ENCODE peak calls at places on chromosomes 7 and 10, in six cellular contexts. One of them, this sample, is unnamed.

GRCh38 chr10:70693619-70694286 is 21.4 kb downstream of the ADAMTS14 start:
- DNase-seq in kidney: no peak
- DNase-seq in sigmoid colon: peak; percentile 87
- DNase-seq in A549: no peak
- DNase-seq in Panc1: no peak
- DNase-seq in right atrium auricular region: peak; percentile 62
- DNase-seq in this sample: no peak

GRCh38 chr10:17006631-17007161 is 122.9 kb downstream of the CUBN start:
- DNase-seq in sigmoid colon: no peak
- DNase-seq in Panc1: no peak
- DNase-seq in right atrium auricular region: no peak
- DNase-seq in A549: no peak
- DNase-seq in kidney: no peak
- DNase-seq in this sample: no peak

GRCh38 chr10:87862644-87863101 is 660 bp downstream of the KLLN start:
- DNase-seq in Panc1: no peak
- DNase-seq in A549: no peak
- DNase-seq in sigmoid colon: no peak
- DNase-seq in kidney: no peak
- DNase-seq in right atrium auricular region: no peak
- DNase-seq in this sample: no peak

GRCh38 chr10:87596351-87596750 is 63.3 kb upstream of the PAPSS2 start:
- DNase-seq in A549: no peak
- DNase-seq in sigmoid colon: no peak
- DNase-seq in kidney: no peak
- DNase-seq in Panc1: no peak
- DNase-seq in right atrium auricular region: no peak
- DNase-seq in this sample: no peak

GRCh38 chr10:122007415-122007814 is 18.5 kb downstream of the TACC2 start:
- DNase-seq in sigmoid colon: no peak
- DNase-seq in Panc1: no peak
- DNase-seq in A549: no peak
- DNase-seq in right atrium auricular region: no peak
- DNase-seq in kidney: no peak
- DNase-seq in this sample: no peak

GRCh38 chr10:92692085-92692671 is 2.4 kb downstream of the HHEX start:
- DNase-seq in Panc1: no peak
- DNase-seq in kidney: no peak
- DNase-seq in right atrium auricular region: no peak
- DNase-seq in sigmoid colon: no peak
- DNase-seq in A549: no peak
- DNase-seq in this sample: peak; percentile 9

GRCh38 chr7:2266911-2267310 is 24.9 kb downstream of the NUDT1 start:
- DNase-seq in kidney: no peak
- DNase-seq in A549: peak; percentile 61
- DNase-seq in Panc1: no peak
- DNase-seq in right atrium auricular region: no peak
- DNase-seq in sigmoid colon: no peak
- DNase-seq in this sample: no peak

GRCh38 chr7:73703985-73704639 is 15.4 kb downstream of the STX1A start:
- DNase-seq in kidney: no peak
- DNase-seq in right atrium auricular region: no peak
- DNase-seq in A549: peak; percentile 74
- DNase-seq in sigmoid colon: peak; percentile 87
- DNase-seq in Panc1: no peak
- DNase-seq in this sample: peak; percentile 47

GRCh38 chr10:71255817-71256660 is 43.7 kb downstream of the UNC5B start:
- DNase-seq in right atrium auricular region: peak; percentile 79
- DNase-seq in A549: no peak
- DNase-seq in kidney: no peak
- DNase-seq in Panc1: no peak
- DNase-seq in sigmoid colon: peak; percentile 84
- DNase-seq in this sample: no peak

GRCh38 chr10:3076138-3076537 is 8.8 kb downstream of the PFKP start:
- DNase-seq in kidney: no peak
- DNase-seq in right atrium auricular region: no peak
- DNase-seq in sigmoid colon: peak; percentile 43
- DNase-seq in A549: no peak
- DNase-seq in Panc1: no peak
- DNase-seq in this sample: no peak

GRCh38 chr10:102313221-102313896 is 68.0 kb downstream of the GBF1 start:
- DNase-seq in right atrium auricular region: no peak
- DNase-seq in kidney: no peak
- DNase-seq in A549: no peak
- DNase-seq in sigmoid colon: no peak
- DNase-seq in Panc1: no peak
- DNase-seq in this sample: no peak

GRCh38 chr7:33193308-33193864 is 64.0 kb downstream of the BBS9 start:
- DNase-seq in sigmoid colon: no peak
- DNase-seq in A549: no peak
- DNase-seq in right atrium auricular region: no peak
- DNase-seq in kidney: no peak
- DNase-seq in Panc1: no peak
- DNase-seq in this sample: no peak

GRCh38 chr7:143263266-143264195 is at the start of gene GSTK1:
- DNase-seq in A549: peak; percentile 89
- DNase-seq in sigmoid colon: peak; percentile 90
- DNase-seq in kidney: peak; percentile 95
- DNase-seq in right atrium auricular region: peak; percentile 82
- DNase-seq in Panc1: no peak
- DNase-seq in this sample: peak; percentile 25

GRCh38 chr10:122464158-122464510 is 2.8 kb downstream of the HTRA1 start:
- DNase-seq in sigmoid colon: no peak
- DNase-seq in A549: no peak
- DNase-seq in right atrium auricular region: no peak
- DNase-seq in Panc1: no peak
- DNase-seq in kidney: no peak
- DNase-seq in this sample: no peak

GRCh38 chr7:158023157-158023556 is 564.5 kb downstream of the PTPRN2 start:
- DNase-seq in Panc1: no peak
- DNase-seq in kidney: peak; percentile 29
- DNase-seq in sigmoid colon: no peak
- DNase-seq in right atrium auricular region: peak; percentile 51
- DNase-seq in A549: no peak
- DNase-seq in this sample: no peak

GRCh38 chr7:138459300-138460175 is 521 bp upstream of the TRIM24 start:
- DNase-seq in kidney: no peak
- DNase-seq in Panc1: peak; percentile 97
- DNase-seq in A549: peak; percentile 97
- DNase-seq in sigmoid colon: peak; percentile 98
- DNase-seq in right atrium auricular region: peak; percentile 98
- DNase-seq in this sample: peak; percentile 97

GRCh38 chr7:103114576-103115008 is 34.3 kb downstream of the NAPEPLD start:
- DNase-seq in Panc1: no peak
- DNase-seq in A549: no peak
- DNase-seq in kidney: no peak
- DNase-seq in right atrium auricular region: no peak
- DNase-seq in sigmoid colon: no peak
- DNase-seq in this sample: no peak

GRCh38 chr7:144437370-144438191 is 34.1 kb upstream of the NOBOX start:
- DNase-seq in A549: peak; percentile 18
- DNase-seq in kidney: no peak
- DNase-seq in right atrium auricular region: no peak
- DNase-seq in Panc1: peak; percentile 69
- DNase-seq in sigmoid colon: no peak
- DNase-seq in this sample: peak; percentile 29

GRCh38 chr7:11780267-11780666 is 51.7 kb downstream of the THSD7A start:
- DNase-seq in right atrium auricular region: no peak
- DNase-seq in Panc1: no peak
- DNase-seq in sigmoid colon: no peak
- DNase-seq in kidney: no peak
- DNase-seq in A549: no peak
- DNase-seq in this sample: no peak

GRCh38 chr10:48468866-48469511 is 135.9 kb downstream of the ARHGAP22 start:
- DNase-seq in sigmoid colon: peak; percentile 48
- DNase-seq in A549: no peak
- DNase-seq in right atrium auricular region: no peak
- DNase-seq in Panc1: no peak
- DNase-seq in kidney: peak; percentile 62
- DNase-seq in this sample: no peak

GRCh38 chr10:12393831-12394230 is 44.5 kb downstream of the CAMK1D start:
- DNase-seq in sigmoid colon: no peak
- DNase-seq in A549: no peak
- DNase-seq in kidney: no peak
- DNase-seq in right atrium auricular region: no peak
- DNase-seq in Panc1: no peak
- DNase-seq in this sample: no peak

GRCh38 chr10:7457478-7458316 is 46.9 kb upstream of the SFMBT2 start:
- DNase-seq in kidney: no peak
- DNase-seq in Panc1: no peak
- DNase-seq in A549: no peak
- DNase-seq in sigmoid colon: no peak
- DNase-seq in right atrium auricular region: no peak
- DNase-seq in this sample: no peak

GRCh38 chr7:101885597-101885955 is 68.2 kb downstream of the CUX1 start:
- DNase-seq in kidney: no peak
- DNase-seq in Panc1: no peak
- DNase-seq in right atrium auricular region: no peak
- DNase-seq in A549: no peak
- DNase-seq in sigmoid colon: peak; percentile 84
- DNase-seq in this sample: no peak

GRCh38 chr7:34025579-34025978 is 120.2 kb downstream of the BMPER start:
- DNase-seq in right atrium auricular region: no peak
- DNase-seq in Panc1: no peak
- DNase-seq in sigmoid colon: no peak
- DNase-seq in kidney: no peak
- DNase-seq in A549: no peak
- DNase-seq in this sample: no peak

GRCh38 chr10:98323221-98324164 is 55.5 kb upstream of the LOXL4 start:
- DNase-seq in Panc1: peak; percentile 73
- DNase-seq in kidney: peak; percentile 95
- DNase-seq in A549: no peak
- DNase-seq in sigmoid colon: peak; percentile 82
- DNase-seq in right atrium auricular region: peak; percentile 87
- DNase-seq in this sample: no peak

GRCh38 chr10:110337906-110338305 is 33.2 kb upstream of the SMNDC1 start:
- DNase-seq in A549: no peak
- DNase-seq in right atrium auricular region: no peak
- DNase-seq in Panc1: no peak
- DNase-seq in sigmoid colon: no peak
- DNase-seq in kidney: no peak
- DNase-seq in this sample: no peak

GRCh38 chr10:75400163-75400768 is 1.3 kb downstream of the ZNF503 start:
- DNase-seq in A549: peak; percentile 36
- DNase-seq in sigmoid colon: peak; percentile 85
- DNase-seq in Panc1: no peak
- DNase-seq in kidney: peak; percentile 84
- DNase-seq in right atrium auricular region: peak; percentile 64
- DNase-seq in this sample: no peak

GRCh38 chr10:122333037-122333436 is 41.5 kb upstream of the PLEKHA1 start:
- DNase-seq in Panc1: no peak
- DNase-seq in right atrium auricular region: peak; percentile 43
- DNase-seq in sigmoid colon: no peak
- DNase-seq in A549: no peak
- DNase-seq in kidney: no peak
- DNase-seq in this sample: no peak

GRCh38 chr10:11085545-11085944 is 67.9 kb downstream of the CELF2 start:
- DNase-seq in Panc1: no peak
- DNase-seq in A549: no peak
- DNase-seq in sigmoid colon: no peak
- DNase-seq in right atrium auricular region: no peak
- DNase-seq in kidney: no peak
- DNase-seq in this sample: no peak

GRCh38 chr7:82745117-82745516 is 301.5 kb upstream of the CACNA2D1 start:
- DNase-seq in Panc1: no peak
- DNase-seq in A549: no peak
- DNase-seq in right atrium auricular region: no peak
- DNase-seq in kidney: no peak
- DNase-seq in sigmoid colon: no peak
- DNase-seq in this sample: no peak

GRCh38 chr10:45653454-45653853 is 19.1 kb downstream of the ZFAND4 start:
- DNase-seq in kidney: no peak
- DNase-seq in A549: no peak
- DNase-seq in Panc1: no peak
- DNase-seq in sigmoid colon: no peak
- DNase-seq in right atrium auricular region: no peak
- DNase-seq in this sample: no peak
- H3K4me1 ChIP-seq in kidney: no peaks in the 10 kb centered on the region
- H3K4me1 ChIP-seq in A549: no peaks in the 10 kb centered on the region
- H3K4me1 ChIP-seq in Panc1: no peaks in the 10 kb centered on the region
- H3K4me1 ChIP-seq in sigmoid colon: no peaks in the 10 kb centered on the region
- H3K4me1 ChIP-seq in right atrium auricular region: no peaks in the 10 kb centered on the region
- H3K4me1 ChIP-seq in this sample: no peaks in the 10 kb centered on the region

DNA sequence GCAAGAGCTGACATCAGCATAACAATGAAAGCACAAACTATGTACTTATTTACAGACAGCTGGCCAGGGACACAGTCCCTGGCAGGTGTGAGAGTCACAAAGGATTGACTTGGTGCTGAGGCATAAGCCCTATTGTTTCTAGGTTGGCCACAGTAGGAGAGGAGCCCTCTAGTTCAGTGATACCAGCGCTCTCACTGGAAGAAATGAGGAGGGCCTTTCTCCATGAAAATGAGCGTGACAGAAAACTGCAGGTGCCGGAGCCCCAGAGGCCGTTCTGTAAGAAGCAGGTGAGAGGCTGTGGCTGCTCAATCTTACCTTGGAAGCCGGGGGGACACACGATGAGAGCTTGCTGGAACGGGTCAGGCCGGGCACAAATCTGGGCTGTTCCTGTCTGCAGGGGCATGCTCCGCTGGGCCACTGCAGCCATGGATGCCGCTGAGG is 90.5 kb downstream of the CLEC2L start:
- DNase-seq in right atrium auricular region: no peak
- DNase-seq in Panc1: no peak
- DNase-seq in kidney: no peak
- DNase-seq in sigmoid colon: no peak
- DNase-seq in A549: no peak
- DNase-seq in this sample: no peak
- H3K27ac ChIP-seq in right atrium auricular region: no peak overlapping the region
- H3K27ac ChIP-seq in Panc1: no peak overlapping the region
- H3K27ac ChIP-seq in kidney: no peak overlapping the region
- H3K27ac ChIP-seq in sigmoid colon: no peak overlapping the region
- H3K27ac ChIP-seq in A549: no peak overlapping the region
- H3K27ac ChIP-seq in this sample: no peak overlapping the region

GRCh38 chr7:29013062-29013461 is 54.9 kb upstream of the TRIL start:
- DNase-seq in A549: no peak
- DNase-seq in kidney: no peak
- DNase-seq in sigmoid colon: no peak
- DNase-seq in right atrium auricular region: no peak
- DNase-seq in Panc1: no peak
- DNase-seq in this sample: no peak

GRCh38 chr7:29005829-29006228 is 47.7 kb upstream of the TRIL start:
- DNase-seq in sigmoid colon: no peak
- DNase-seq in right atrium auricular region: no peak
- DNase-seq in A549: no peak
- DNase-seq in Panc1: no peak
- DNase-seq in kidney: no peak
- DNase-seq in this sample: no peak

GRCh38 chr7:29003703-29004102 is 45.6 kb upstream of the TRIL start:
- DNase-seq in sigmoid colon: no peak
- DNase-seq in Panc1: no peak
- DNase-seq in right atrium auricular region: no peak
- DNase-seq in kidney: no peak
- DNase-seq in A549: no peak
- DNase-seq in this sample: no peak

GRCh38 chr7:29007127-29007526 is 49.0 kb upstream of the TRIL start:
- DNase-seq in Panc1: no peak
- DNase-seq in sigmoid colon: no peak
- DNase-seq in right atrium auricular region: no peak
- DNase-seq in kidney: no peak
- DNase-seq in A549: no peak
- DNase-seq in this sample: no peak
- H3K4me1 ChIP-seq in Panc1: no peaks in the 10 kb centered on the region
- H3K4me1 ChIP-seq in sigmoid colon: no peaks in the 10 kb centered on the region
- H3K4me1 ChIP-seq in right atrium auricular region: no peaks in the 10 kb centered on the region
- H3K4me1 ChIP-seq in kidney: no peaks in the 10 kb centered on the region
- H3K4me1 ChIP-seq in A549: no peaks in the 10 kb centered on the region
- H3K4me1 ChIP-seq in this sample: no peaks in the 10 kb centered on the region

GRCh38 chr10:103713676-103714075 is 141.7 kb downstream of the SH3PXD2A start:
- DNase-seq in Panc1: no peak
- DNase-seq in kidney: no peak
- DNase-seq in sigmoid colon: no peak
- DNase-seq in A549: no peak
- DNase-seq in right atrium auricular region: no peak
- DNase-seq in this sample: no peak
- H3K27ac ChIP-seq in Panc1: no peak overlapping the region
- H3K27ac ChIP-seq in kidney: no peak overlapping the region
- H3K27ac ChIP-seq in sigmoid colon: no peak overlapping the region
- H3K27ac ChIP-seq in A549: peak overlapping the region; percentile 35
- H3K27ac ChIP-seq in right atrium auricular region: no peak overlapping the region
- H3K27ac ChIP-seq in this sample: no peak overlapping the region